ENCODE peak calls at places on chromosomes 2 and 18, in six cellular contexts. B is smooth muscle cell of the brain vasculature, S is Panc1, H is nucleus accumbens, G is retina, A is MCF 10A. C is an unnamed sample.

GRCh38 chr2:133591164-133591563 is 22.9 kb upstream of the NCKAP5 start:
- DNase-seq in B (no peak), S (no peak), H (peak; percentile 71), G (peak; percentile 56), A (no peak), C (no peak)

GRCh38 chr2:240871071-240871958 is 2.7 kb downstream of the AGXT start:
- DNase-seq in B (no peak), S (no peak), H (no peak), G (no peak), A (no peak), C (no peak)

GRCh38 chr2:99106905-99107304 is 34.6 kb upstream of the C2orf15 start:
- DNase-seq in B (no peak), S (no peak), H (no peak), G (no peak), A (peak; percentile 4), C (no peak)

GRCh38 chr2:23412556-23413155 is 27.7 kb downstream of the KLHL29 start:
- DNase-seq in B (no peak), S (no peak), H (no peak), G (no peak), A (peak; percentile 79), C (no peak)

GRCh38 chr2:235493775-235494715 is at the start of gene AGAP1:
- DNase-seq in B (no peak), S (no peak), H (peak; percentile 67), G (no peak), A (peak; percentile 83), C (peak; percentile 30)

GRCh38 chr2:111698743-111699554 is 185.0 kb downstream of the ANAPC1 start:
- DNase-seq in B (peak; percentile 95), S (peak; percentile 98), H (no peak), G (no peak), A (peak; percentile 100), C (peak; percentile 97)

GRCh38 chr18:53605198-53605597 is 619.3 kb downstream of the MBD2 start:
- DNase-seq in B (no peak), S (no peak), H (no peak), G (no peak), A (no peak), C (no peak)

GRCh38 chr2:70777450-70777849 is 9.4 kb upstream of the ADD2 start:
- DNase-seq in B (no peak), S (no peak), H (no peak), G (no peak), A (peak; percentile 57), C (peak; percentile 23)

GRCh38 chr2:205909194-205909572 is 176.8 kb downstream of the INO80D start:
- DNase-seq in B (no peak), S (no peak), H (no peak), G (no peak), A (no peak), C (no peak)

GRCh38 chr2:5077479-5078089 is 614.6 kb upstream of the SOX11 start:
- DNase-seq in B (peak; percentile 17), S (no peak), H (no peak), G (no peak), A (peak; percentile 24), C (peak; percentile 1)

GRCh38 chr2:79159653-79160052 is at the start of gene REG3A:
- DNase-seq in B (no peak), S (no peak), H (no peak), G (no peak), A (no peak), C (no peak)

GRCh38 chr2:174555998-174556397 is 41.6 kb downstream of the WIPF1 start:
- DNase-seq in B (no peak), S (no peak), H (no peak), G (no peak), A (no peak), C (no peak)

GRCh38 chr18:12038082-12038660 is 55.5 kb upstream of the ANKRD62 start:
- DNase-seq in B (no peak), S (no peak), H (no peak), G (peak; percentile 60), A (no peak), C (no peak)

GRCh38 chr2:88854528-88854927 is 163.1 kb downstream of the RPIA start:
- DNase-seq in B (no peak), S (no peak), H (no peak), G (no peak), A (no peak), C (no peak)

GRCh38 chr2:76625101-76625500 is 897.1 kb downstream of the LRRTM4 start:
- DNase-seq in B (no peak), S (no peak), H (no peak), G (no peak), A (no peak), C (no peak)

GRCh38 chr2:10278029-10278762 is 24.5 kb upstream of the HPCAL1 start:
- DNase-seq in B (no peak), S (no peak), H (peak; percentile 51), G (no peak), A (peak; percentile 81), C (no peak)

GRCh38 chr2:195105581-195105980 is 551.4 kb upstream of the SLC39A10 start:
- DNase-seq in B (no peak), S (no peak), H (no peak), G (no peak), A (no peak), C (peak; percentile 42)

GRCh38 chr2:6163932-6164331 is 471.7 kb downstream of the SOX11 start:
- DNase-seq in B (no peak), S (no peak), H (no peak), G (no peak), A (no peak), C (no peak)

GRCh38 chr2:72539145-72539552 is 286.7 kb downstream of the EXOC6B start:
- DNase-seq in B (peak; percentile 93), S (no peak), H (no peak), G (no peak), A (no peak), C (peak; percentile 75)

GRCh38 chr2:160033732-160034392 is 28.6 kb downstream of the PLA2R1 start:
- DNase-seq in B (peak; percentile 69), S (peak; percentile 32), H (no peak), G (no peak), A (peak; percentile 67), C (no peak)

GRCh38 chr2:32235315-32235714 is 29.4 kb downstream of the NLRC4 start:
- DNase-seq in B (no peak), S (no peak), H (no peak), G (peak; percentile 6), A (peak; percentile 82), C (peak; percentile 74)

GRCh38 chr2:200467806-200468686 is 41.8 kb downstream of the KCTD18 start:
- DNase-seq in B (no peak), S (no peak), H (no peak), G (no peak), A (no peak), C (no peak)

GRCh38 chr18:55179460-55180195 is 220.4 kb upstream of the CCDC68 start:
- DNase-seq in B (no peak), S (no peak), H (no peak), G (no peak), A (peak; percentile 13), C (no peak)

GRCh38 chr2:19488009-19488691 is 129.7 kb upstream of the OSR1 start:
- DNase-seq in B (no peak), S (no peak), H (no peak), G (no peak), A (peak; percentile 93), C (peak; percentile 73)

GRCh38 chr2:218733615-218734021 is 23.0 kb downstream of the TTLL4 start:
- DNase-seq in B (no peak), S (no peak), H (no peak), G (no peak), A (peak; percentile 91), C (peak; percentile 67)

GRCh38 chr18:66599190-66599589 is 4.7 kb downstream of the CDH19 start:
- DNase-seq in B (no peak), S (no peak), H (no peak), G (no peak), A (no peak), C (no peak)

GRCh38 chr2:208607694-208608093 is 201.1 kb downstream of the PTH2R start:
- DNase-seq in B (no peak), S (no peak), H (no peak), G (peak; percentile 6), A (no peak), C (no peak)

GRCh38 chr2:133044556-133044955 is 374.6 kb upstream of the LYPD1 start:
- DNase-seq in B (no peak), S (no peak), H (no peak), G (no peak), A (peak; percentile 16), C (no peak)

GRCh38 chr18:3494245-3494526 is 44.2 kb downstream of the TGIF1 start:
- DNase-seq in B (no peak), S (no peak), H (no peak), G (no peak), A (no peak), C (no peak)

GRCh38 chr2:55156326-55156725 is 75.8 kb downstream of the CLHC1 start:
- DNase-seq in B (no peak), S (no peak), H (no peak), G (no peak), A (no peak), C (no peak)

GRCh38 chr18:40911582-40912254 is 1043.3 kb upstream of the PIK3C3 start:
- DNase-seq in B (no peak), S (no peak), H (no peak), G (no peak), A (peak; percentile 68), C (peak; percentile 48)

GRCh38 chr18:74534981-74535649 is 815 bp downstream of the CNDP1 start:
- DNase-seq in B (no peak), S (no peak), H (no peak), G (no peak), A (no peak), C (no peak)

GRCh38 chr2:238104071-238104511 is 4.0 kb downstream of the ESPNL start:
- DNase-seq in B (no peak), S (no peak), H (no peak), G (no peak), A (no peak), C (no peak)

GRCh38 chr2:240851078-240851861 is 17.4 kb upstream of the AGXT start:
- DNase-seq in B (peak; percentile 62), S (peak; percentile 67), H (peak; percentile 49), G (peak; percentile 95), A (peak; percentile 80), C (no peak)

C was measured in foreskin keratinocyte.